ENCODE peak calls at places on chromosome 18, in six cellular contexts. S, O, A, Q, R and J are unnamed samples.

GRCh38 chr18:48674198-48674721 is 135.4 kb downstream of the CTIF start:
- DNase-seq in S (no peak), O (peak), A (no peak), Q (no peak), R (peak), J (peak)

GRCh38 chr18:61323951-61324350 is 9.3 kb upstream of the CDH20 start:
- DNase-seq in S (no peak), O (no peak), A (no peak), Q (no peak), R (no peak), J (no peak)

GRCh38 chr18:5879479-5879882 is 15.8 kb downstream of the TMEM200C start:
- DNase-seq in S (no peak), O (no peak), A (no peak), Q (peak), R (no peak), J (peak)

GRCh38 chr18:6627621-6628020 is 101.9 kb upstream of the ARHGAP28 start:
- DNase-seq in S (no peak), O (no peak), A (no peak), Q (no peak), R (no peak), J (peak)

GRCh38 chr18:49041677-49042570 is 91.2 kb upstream of the SMAD7 start:
- DNase-seq in S (no peak), O (peak), A (no peak), Q (peak), R (no peak), J (peak)

GRCh38 chr18:41875094-41875780 is 79.8 kb upstream of the PIK3C3 start:
- DNase-seq in S (no peak), O (no peak), A (no peak), Q (peak), R (no peak), J (peak)

GRCh38 chr18:56389190-56389589 is 249.2 kb downstream of the TXNL1 start:
- DNase-seq in S (no peak), O (no peak), A (no peak), Q (no peak), R (no peak), J (no peak)

GRCh38 chr18:71951021-71951420 is 593.1 kb downstream of the CBLN2 start:
- DNase-seq in S (no peak), O (no peak), A (no peak), Q (no peak), R (no peak), J (no peak)

GRCh38 chr18:74861154-74861553 is 263.5 kb downstream of the ZNF407 start:
- DNase-seq in S (no peak), O (no peak), A (no peak), Q (peak), R (no peak), J (no peak)

GRCh38 chr18:3265564-3266033 is 3.7 kb downstream of the MYL12B start:
- DNase-seq in S (no peak), O (no peak), A (no peak), Q (no peak), R (no peak), J (peak)

GRCh38 chr18:46915800-46916550 is 1.3 kb downstream of the PIAS2 start:
- DNase-seq in S (no peak), O (no peak), A (no peak), Q (no peak), R (no peak), J (no peak)

GRCh38 chr18:48037481-48038271 is 107.2 kb upstream of the SMAD2 start:
- DNase-seq in S (no peak), O (no peak), A (no peak), Q (no peak), R (no peak), J (no peak)

GRCh38 chr18:62098960-62099359 is 87.9 kb downstream of the PIGN start:
- DNase-seq in S (no peak), O (no peak), A (no peak), Q (no peak), R (no peak), J (no peak)

GRCh38 chr18:76873713-76874112 is 51.4 kb downstream of the ZNF236 start:
- DNase-seq in S (no peak), O (no peak), A (no peak), Q (no peak), R (no peak), J (no peak)

GRCh38 chr18:47983946-47984345 is 53.5 kb upstream of the SMAD2 start:
- DNase-seq in S (no peak), O (no peak), A (no peak), Q (no peak), R (no peak), J (no peak)

GRCh38 chr18:74353169-74353775 is 37.6 kb downstream of the C18orf63 start:
- DNase-seq in S (peak), O (peak), A (no peak), Q (peak), R (no peak), J (peak)

GRCh38 chr18:76857476-76857875 is 35.1 kb downstream of the ZNF236 start:
- DNase-seq in S (no peak), O (no peak), A (no peak), Q (no peak), R (no peak), J (no peak)

GRCh38 chr18:34028341-34028740 is 196.4 kb downstream of the NOL4 start:
- DNase-seq in S (no peak), O (peak), A (no peak), Q (no peak), R (no peak), J (no peak)

GRCh38 chr18:6741290-6741689 is 11.8 kb downstream of the ARHGAP28 start:
- DNase-seq in S (no peak), O (no peak), A (no peak), Q (no peak), R (peak), J (peak)

GRCh38 chr18:44859263-44859662 is 178.6 kb downstream of the SETBP1 start:
- DNase-seq in S (no peak), O (no peak), A (no peak), Q (no peak), R (no peak), J (no peak)
- H3K4me3 ChIP-seq in S (no peak), O (no peak), A (no peak), Q (no peak), R (no peak), J (no peak)

GRCh38 chr18:78526923-78527775 is 452.5 kb upstream of the SALL3 start:
- DNase-seq in S (no peak), O (no peak), A (no peak), Q (no peak), R (no peak), J (no peak)
- TF ChIP-seq CTCF in S (no peak), O (no peak), A (no peak), Q (no peak), R (no peak), J (no peak)

GRCh38 chr18:24937624-24938285 is 414.2 kb downstream of the ZNF521 start:
- DNase-seq in S (no peak), O (no peak), A (no peak), Q (no peak), R (no peak), J (no peak)

GRCh38 chr18:24933345-24933744 is 418.6 kb downstream of the ZNF521 start:
- DNase-seq in S (no peak), O (no peak), A (no peak), Q (no peak), R (no peak), J (no peak)

GRCh38 chr18:24934231-24934932 is 417.6 kb downstream of the ZNF521 start:
- DNase-seq in S (no peak), O (no peak), A (no peak), Q (no peak), R (no peak), J (no peak)

GRCh38 chr18:24935008-24935407 is 417.0 kb downstream of the ZNF521 start:
- DNase-seq in S (no peak), O (no peak), A (no peak), Q (no peak), R (no peak), J (no peak)

GRCh38 chr18:24935896-24936295 is 416.1 kb downstream of the ZNF521 start:
- DNase-seq in S (no peak), O (no peak), A (no peak), Q (no peak), R (no peak), J (no peak)
- H3K4me3 ChIP-seq in S (no peak), O (no peak), A (no peak), Q (no peak), R (no peak), J (no peak)

GRCh38 chr18:59547691-59548182 is 149.5 kb downstream of the CCBE1 start:
- DNase-seq in S (no peak), O (no peak), A (no peak), Q (no peak), R (no peak), J (peak)
- TF ChIP-seq CTCF in S (no peak), O (no peak), A (no peak), Q (no peak), R (peak), J (peak)

GRCh38 chr18:44790860-44791259 is 110.2 kb downstream of the SETBP1 start:
- DNase-seq in S (no peak), O (no peak), A (no peak), Q (no peak), R (no peak), J (no peak)

GRCh38 chr18:44791520-44791919 is 110.8 kb downstream of the SETBP1 start:
- DNase-seq in S (no peak), O (no peak), A (no peak), Q (no peak), R (peak), J (no peak)

GRCh38 chr18:44792456-44793080 is 111.9 kb downstream of the SETBP1 start:
- DNase-seq in S (no peak), O (no peak), A (no peak), Q (no peak), R (no peak), J (peak)

GRCh38 chr18:44788334-44788733 is 107.6 kb downstream of the SETBP1 start:
- DNase-seq in S (no peak), O (no peak), A (no peak), Q (no peak), R (no peak), J (no peak)

DNA sequence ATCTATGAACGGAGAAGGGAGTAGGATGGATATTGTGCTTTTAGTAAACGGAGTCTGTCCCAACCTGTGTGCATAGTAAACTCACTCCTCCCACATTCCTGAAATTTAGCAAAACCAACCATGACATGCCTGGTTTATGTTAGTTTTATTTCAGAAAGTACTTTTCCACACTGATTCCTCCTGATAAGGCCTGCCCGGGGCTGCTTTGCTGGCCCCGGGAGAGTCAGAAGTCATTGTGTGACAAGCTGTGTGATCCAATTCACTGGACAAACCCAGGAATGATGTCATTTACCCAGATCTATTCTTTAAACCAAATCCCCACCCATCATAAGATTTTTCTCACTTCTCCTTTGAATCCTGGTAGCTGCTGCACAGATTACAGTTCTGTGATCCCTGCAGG is 109.0 kb downstream of the SETBP1 start:
- DNase-seq in S (no peak), O (no peak), A (no peak), Q (peak), R (no peak), J (no peak)
- H3K4me3 ChIP-seq in S (no peak), O (no peak), A (no peak), Q (no peak), R (no peak), J (no peak)

GRCh38 chr18:23077493-23078256 is 57.6 kb upstream of the CABLES1 start:
- DNase-seq in S (no peak), O (no peak), A (no peak), Q (peak), R (no peak), J (no peak)
- TF ChIP-seq CTCF in S (peak), O (peak), A (peak), Q (peak), R (no peak), J (no peak)

GRCh38 chr18:13500891-13501887 is 225.2 kb downstream of the FAM210A start:
- DNase-seq in S (no peak), O (no peak), A (no peak), Q (peak), R (peak), J (peak)

GRCh38 chr18:13501896-13502295 is 224.5 kb downstream of the FAM210A start:
- DNase-seq in S (peak), O (no peak), A (no peak), Q (no peak), R (no peak), J (no peak)

GRCh38 chr18:13502585-13502984 is 223.8 kb downstream of the FAM210A start:
- DNase-seq in S (no peak), O (no peak), A (no peak), Q (no peak), R (no peak), J (no peak)

GRCh38 chr18:13503839-13504238 is 222.5 kb downstream of the FAM210A start:
- DNase-seq in S (no peak), O (no peak), A (no peak), Q (no peak), R (no peak), J (no peak)

DNA sequence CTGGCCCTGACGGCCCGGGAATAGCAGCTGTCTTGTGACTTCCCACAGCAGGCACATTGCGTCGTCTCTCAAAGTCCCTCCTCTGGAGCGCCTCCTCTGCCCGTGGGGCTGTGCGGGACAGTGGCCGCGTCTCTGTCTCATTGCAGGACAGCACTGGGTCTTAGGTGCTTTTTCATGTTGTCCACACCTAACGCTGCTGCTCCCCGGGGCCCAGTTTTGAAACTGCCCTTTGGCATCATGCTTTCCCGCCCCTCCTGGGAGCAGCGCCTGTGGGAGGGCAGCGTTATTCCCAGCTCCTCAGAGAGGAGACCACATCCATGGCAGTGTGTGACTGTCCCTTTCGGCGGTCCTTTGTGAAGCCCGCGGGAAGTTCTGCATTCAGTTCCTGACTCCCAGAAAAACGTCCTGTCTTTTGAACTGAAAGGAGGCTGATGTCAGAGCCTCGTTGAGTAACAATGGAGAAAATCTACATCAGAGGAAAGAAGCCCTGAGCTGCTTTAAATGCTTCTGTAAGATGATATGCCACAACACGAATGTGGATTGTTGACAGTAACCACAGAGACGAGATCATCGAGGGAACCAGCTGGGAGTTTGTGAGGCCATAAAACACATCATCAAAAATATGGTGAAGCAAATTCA is 226.0 kb downstream of the FAM210A start:
- DNase-seq in S (no peak), O (no peak), A (no peak), Q (peak), R (no peak), J (peak)
- H3K4me3 ChIP-seq in S (no peak), O (no peak), A (peak), Q (no peak), R (no peak), J (no peak)

GRCh38 chr18:58787750-58788149 is 76.9 kb upstream of the ZNF532 start:
- DNase-seq in S (no peak), O (no peak), A (no peak), Q (no peak), R (no peak), J (no peak)

GRCh38 chr18:58785870-58786269 is 78.8 kb upstream of the ZNF532 start:
- DNase-seq in S (no peak), O (no peak), A (no peak), Q (no peak), R (no peak), J (no peak)

GRCh38 chr18:58788470-58788869 is 76.2 kb upstream of the ZNF532 start:
- DNase-seq in S (no peak), O (no peak), A (no peak), Q (no peak), R (no peak), J (no peak)

GRCh38 chr18:58784601-58785137 is 80.0 kb upstream of the ZNF532 start:
- DNase-seq in S (no peak), O (no peak), A (no peak), Q (no peak), R (peak), J (no peak)

DNA sequence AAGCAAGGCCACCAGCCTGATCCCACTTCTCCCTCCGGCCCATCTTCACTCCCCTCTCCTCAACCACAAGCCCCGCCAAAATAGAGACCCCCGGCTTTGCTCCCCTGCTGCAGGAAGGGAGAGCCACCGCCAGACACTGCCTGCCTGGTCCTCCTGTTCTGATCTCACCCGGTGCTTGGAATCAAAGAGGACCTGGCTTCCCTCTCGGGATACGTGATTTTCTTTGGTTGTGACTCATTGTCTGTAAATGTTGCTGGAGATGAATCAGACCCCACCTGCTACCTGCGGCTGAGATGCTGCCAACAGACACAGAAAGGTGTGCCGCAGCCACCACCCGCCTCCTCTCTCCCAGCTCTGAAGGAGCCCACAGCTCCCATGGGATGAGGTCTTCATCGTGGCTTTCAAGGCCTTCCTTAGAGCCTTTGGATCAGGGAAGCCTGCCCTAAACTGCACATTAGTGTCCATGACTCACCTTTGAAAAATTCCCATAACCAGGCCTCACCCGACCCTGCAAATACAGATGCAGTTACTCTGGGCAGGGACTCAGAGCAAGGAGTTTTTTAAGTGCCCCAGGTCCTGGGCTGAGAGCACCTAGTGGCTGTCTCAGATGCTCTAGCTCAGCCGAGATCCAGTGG is 79.4 kb upstream of the ZNF532 start:
- DNase-seq in S (no peak), O (peak), A (no peak), Q (peak), R (peak), J (peak)
- TF ChIP-seq CTCF in S (no peak), O (no peak), A (no peak), Q (no peak), R (no peak), J (no peak)

DNA sequence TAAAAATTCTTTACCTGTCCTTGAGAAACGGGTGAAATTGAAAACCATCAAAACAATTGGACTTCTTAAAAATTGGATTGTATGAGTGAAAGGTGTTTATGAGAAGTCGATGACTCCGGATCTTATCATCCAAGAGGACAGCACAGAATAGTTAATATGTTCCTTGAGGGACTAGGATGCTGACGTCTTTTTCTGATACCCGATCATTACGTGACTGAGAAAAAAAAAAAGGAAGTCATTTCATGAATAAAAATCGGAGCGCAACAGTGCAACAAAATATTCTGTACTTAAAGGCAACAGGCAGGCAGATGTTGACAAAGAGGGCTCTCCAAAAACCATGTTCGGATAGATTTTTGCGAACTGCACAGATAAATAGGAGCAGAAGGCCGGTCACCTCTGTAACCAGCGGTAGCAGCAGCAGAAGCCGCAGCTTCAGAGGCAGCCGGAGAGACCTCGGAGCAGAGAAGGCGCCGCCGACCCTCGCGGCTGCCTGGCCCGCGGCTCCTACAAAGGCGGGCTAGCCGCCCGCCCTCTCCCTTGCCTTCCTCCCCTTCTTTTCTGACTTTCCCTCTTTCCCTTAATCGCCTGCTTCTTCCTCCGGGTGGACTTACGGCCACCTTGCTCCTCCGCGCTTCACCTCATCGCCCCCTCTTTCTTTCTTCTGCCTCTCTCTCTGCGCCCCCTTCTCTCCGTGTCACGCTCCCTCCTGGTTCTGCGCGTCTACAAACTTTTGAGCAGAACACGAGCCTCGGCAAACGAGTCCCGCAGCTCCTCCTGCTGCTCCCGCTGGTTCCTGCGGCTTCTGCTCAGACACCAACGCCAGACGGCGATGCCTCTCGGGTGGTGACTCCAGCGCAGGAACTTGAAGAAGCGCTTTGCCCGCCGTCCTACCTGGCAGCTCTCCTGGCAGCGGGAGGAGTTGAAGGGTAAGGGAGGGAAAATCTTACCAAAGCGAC is at the start of gene ADCYAP1:
- DNase-seq in S (no peak), O (no peak), A (no peak), Q (no peak), R (no peak), J (no peak)
- H3K4me3 ChIP-seq in S (no peak), O (no peak), A (no peak), Q (no peak), R (no peak), J (no peak)